ENCODE peak calls at places on chromosomes 13 and 19, in seven cellular contexts. M is ascending aorta, Y is transverse colon, G is hepatocyte, I is fibroblast of villous mesenchyme, J is upper lobe of left lung, B is heart right ventricle. Q is an unnamed sample.

GRCh38 chr19:13507053-13507611 is 853 bp upstream of the CACNA1A start:
- DNase-seq in M (no peak), Y (no peak), G (no peak), I (no peak), J (peak), B (no peak), Q (no peak)

GRCh38 chr13:98315466-98315865 is 138.4 kb upstream of the RNF113B start:
- DNase-seq in M (no peak), Y (no peak), G (no peak), I (peak), J (no peak), B (no peak), Q (no peak)

GRCh38 chr13:49399801-49400472 is 43.9 kb downstream of the CAB39L start:
- DNase-seq in M (no peak), Y (no peak), G (peak), I (peak), J (no peak), B (no peak), Q (no peak)

GRCh38 chr19:21786931-21787330 is 19.6 kb upstream of the ZNF100 start:
- DNase-seq in M (no peak), Y (no peak), G (no peak), I (no peak), J (no peak), B (no peak), Q (no peak)

GRCh38 chr19:30864460-30865215 is 484.6 kb downstream of the TSHZ3 start:
- DNase-seq in M (no peak), Y (no peak), G (no peak), I (no peak), J (no peak), B (no peak), Q (peak)

GRCh38 chr13:85028035-85028434 is 771.2 kb downstream of the SLITRK6 start:
- DNase-seq in M (no peak), Y (no peak), G (no peak), I (no peak), J (no peak), B (no peak), Q (no peak)

GRCh38 chr19:18649371-18650047 is 12.7 kb downstream of the KLHL26 start:
- DNase-seq in M (no peak), Y (peak), G (peak), I (peak), J (peak), B (peak), Q (peak)

GRCh38 chr13:29605860-29606526 is 10.5 kb upstream of the SLC7A1 start:
- DNase-seq in M (no peak), Y (no peak), G (no peak), I (no peak), J (no peak), B (peak), Q (no peak)

GRCh38 chr13:109900723-109901122 is 114.3 kb upstream of the IRS2 start:
- DNase-seq in M (no peak), Y (no peak), G (no peak), I (no peak), J (no peak), B (no peak), Q (no peak)

GRCh38 chr19:584240-585001 is 5.3 kb upstream of the HCN2 start:
- DNase-seq in M (no peak), Y (peak), G (peak), I (peak), J (peak), B (peak), Q (no peak)

GRCh38 chr13:101230271-101230890 is 185.9 kb downstream of the NALCN start:
- DNase-seq in M (no peak), Y (no peak), G (no peak), I (no peak), J (no peak), B (no peak), Q (no peak)

GRCh38 chr19:12766051-12766521 is 9.3 kb downstream of the HOOK2 start:
- DNase-seq in M (no peak), Y (peak), G (peak), I (peak), J (peak), B (peak), Q (peak)

GRCh38 chr13:75829874-75830273 is 193.7 kb downstream of the LMO7 start:
- DNase-seq in M (no peak), Y (no peak), G (no peak), I (no peak), J (no peak), B (no peak), Q (no peak)

GRCh38 chr13:80444240-80445015 is 103.5 kb upstream of the SPRY2 start:
- DNase-seq in M (no peak), Y (no peak), G (no peak), I (no peak), J (no peak), B (no peak), Q (no peak)

GRCh38 chr19:29844891-29845575 is 33.2 kb downstream of the CCNE1 start:
- DNase-seq in M (peak), Y (peak), G (peak), I (peak), J (peak), B (peak), Q (peak)

GRCh38 chr13:30466841-30467252 is 1.1 kb upstream of the HMGB1 start:
- DNase-seq in M (no peak), Y (no peak), G (no peak), I (no peak), J (no peak), B (no peak), Q (no peak)

GRCh38 chr19:54325194-54325621 is 12.2 kb upstream of the LILRA5 start:
- DNase-seq in M (no peak), Y (no peak), G (peak), I (peak), J (no peak), B (no peak), Q (no peak)

GRCh38 chr13:73417012-73417615 is 358.3 kb downstream of the KLF5 start:
- DNase-seq in M (no peak), Y (no peak), G (no peak), I (peak), J (no peak), B (no peak), Q (no peak)

GRCh38 chr19:4456566-4456842 is 1.1 kb downstream of the UBXN6 start:
- DNase-seq in M (no peak), Y (peak), G (peak), I (peak), J (no peak), B (no peak), Q (peak)

GRCh38 chr19:616732-617526 is 16.4 kb downstream of the POLRMT start:
- DNase-seq in M (no peak), Y (no peak), G (no peak), I (no peak), J (peak), B (no peak), Q (no peak)

GRCh38 chr13:90623318-90624011 is 724.0 kb upstream of the MIR17HG start:
- DNase-seq in M (no peak), Y (no peak), G (no peak), I (no peak), J (no peak), B (no peak), Q (no peak)

GRCh38 chr13:20873348-20873747 is 29.2 kb downstream of the XPO4 start:
- DNase-seq in M (no peak), Y (no peak), G (no peak), I (peak), J (no peak), B (no peak), Q (no peak)

GRCh38 chr19:35783469-35784400 is 8.4 kb downstream of the ARHGAP33 start:
- DNase-seq in M (no peak), Y (no peak), G (no peak), I (no peak), J (peak), B (no peak), Q (no peak)

GRCh38 chr19:8340341-8341096 is 2.5 kb downstream of the KANK3 start:
- DNase-seq in M (no peak), Y (peak), G (no peak), I (peak), J (no peak), B (peak), Q (peak)

DNA sequence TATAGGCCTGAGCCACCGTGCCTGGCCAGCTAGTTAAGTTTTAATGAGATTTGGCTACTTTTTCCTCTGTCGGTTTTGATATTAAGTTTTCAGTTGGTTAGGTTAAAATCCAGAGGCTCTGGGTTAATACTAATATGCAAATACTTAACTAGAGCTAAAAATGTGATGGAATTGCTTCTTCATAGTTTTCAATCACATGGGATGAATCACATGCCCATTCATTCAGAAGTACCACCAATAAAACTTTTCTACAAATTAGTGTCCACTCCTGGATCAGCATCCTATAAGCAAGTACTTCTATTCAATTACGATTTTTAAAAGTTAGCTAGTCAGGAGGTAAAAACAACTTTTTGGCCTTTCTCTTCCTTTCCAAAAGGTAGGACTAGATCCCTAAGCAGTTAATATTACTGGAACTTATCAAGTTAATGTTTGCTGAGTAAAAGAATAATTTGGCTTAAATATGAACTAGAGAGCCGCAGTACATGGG is 4.3 kb downstream of the SLC25A30 start:
- DNase-seq in M (no peak), Y (no peak), G (no peak), I (no peak), J (no peak), B (no peak), Q (no peak)
- H3K4me3 ChIP-seq in M (peak), Y (peak), G (no peak), I (peak), J (no peak), B (peak), Q (peak)

GRCh38 chr13:102369303-102369702 is 32.5 kb downstream of the FGF14 start:
- DNase-seq in M (no peak), Y (no peak), G (no peak), I (peak), J (no peak), B (no peak), Q (no peak)
- H3K4me3 ChIP-seq in M (no peak), Y (no peak), G (no peak), I (no peak), J (no peak), B (no peak), Q (no peak)

DNA sequence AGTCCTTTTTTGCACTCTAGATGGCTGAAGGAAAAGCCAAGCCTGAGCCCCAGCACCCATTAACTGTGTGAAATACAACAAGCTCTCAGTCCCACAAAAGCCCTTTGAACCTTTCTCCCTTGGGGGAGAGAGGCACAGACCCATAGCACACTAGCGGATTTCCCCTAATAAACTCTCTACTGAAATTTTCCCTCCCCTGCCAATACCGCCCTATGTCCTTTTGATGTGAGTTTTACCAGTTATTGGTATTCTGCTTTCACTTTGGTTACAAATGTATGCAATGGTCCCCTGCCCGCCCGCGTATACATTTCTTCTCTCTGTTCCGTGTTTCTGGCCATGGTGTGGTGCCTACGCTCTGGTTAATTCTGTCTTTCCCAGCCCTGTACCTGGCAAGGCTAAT is 54.0 kb upstream of the MYO16 start:
- DNase-seq in M (no peak), Y (no peak), G (no peak), I (no peak), J (no peak), B (no peak), Q (no peak)
- H3K4me3 ChIP-seq in M (no peak), Y (no peak), G (no peak), I (no peak), J (no peak), B (no peak), Q (no peak)

DNA sequence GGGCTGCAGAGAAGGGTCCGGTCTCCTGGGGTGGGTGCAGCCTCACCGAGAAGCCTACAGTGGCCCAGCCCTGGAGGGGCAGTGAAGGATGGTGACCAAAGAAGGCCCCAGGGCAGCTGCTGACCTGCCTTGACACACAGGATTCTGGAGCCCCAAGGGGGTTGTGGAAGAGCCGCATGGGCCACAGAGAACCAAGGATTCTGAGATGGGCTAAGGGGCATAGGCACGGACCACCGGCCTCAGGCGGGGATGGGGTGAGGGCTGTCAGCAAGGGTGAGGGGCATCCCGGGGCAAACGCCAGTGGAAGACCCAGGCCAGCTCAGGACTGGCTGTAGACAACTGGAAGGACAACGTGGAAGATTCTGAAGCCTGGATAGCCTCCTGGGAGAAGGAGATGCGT is 151.6 kb downstream of the TEX29 start:
- DNase-seq in M (no peak), Y (no peak), G (no peak), I (no peak), J (peak), B (no peak), Q (no peak)
- H3K4me3 ChIP-seq in M (no peak), Y (no peak), G (no peak), I (no peak), J (no peak), B (no peak), Q (no peak)

GRCh38 chr19:10817291-10818038 is 18.5 kb downstream of the TMED1 start:
- DNase-seq in M (peak), Y (peak), G (peak), I (peak), J (peak), B (peak), Q (no peak)
- H3K4me3 ChIP-seq in M (peak), Y (peak), G (peak), I (peak), J (no peak), B (peak), Q (peak)

Q was measured in lower lobe of right lung.